ENCODE peak calls at places on chromosomes 16 and 17, in four cellular contexts. R is heart right ventricle; F is activated T-cell treated with anti-CD3 and anti-CD28 coated beads, Interleukin-2, amount 50 U/mL, for 48 hours; X is activated naive CD4-positive, alpha-beta T cell. Q is an unnamed sample.

GRCh38 chr17:76612977-76613851 is 27.6 kb upstream of the ST6GALNAC2 start:
- DNase-seq in F (no peak), R (no peak), X (no peak), Q (no peak)

GRCh38 chr17:46837521-46837920 is 13.9 kb upstream of the WNT9B start:
- DNase-seq in F (no peak), X (no peak), R (no peak), Q (no peak)

GRCh38 chr17:68423251-68423650 is 34.0 kb downstream of the WIPI1 start:
- DNase-seq in R (no peak), X (no peak), F (no peak), Q (no peak)

GRCh38 chr16:55179858-55180585 is 144.0 kb upstream of the IRX6 start:
- DNase-seq in X (no peak), R (no peak), F (no peak), Q (peak)

GRCh38 chr16:4882633-4883285 is 35.5 kb downstream of the UBN1 start:
- DNase-seq in F (no peak), R (no peak), X (no peak), Q (no peak)

GRCh38 chr16:89944773-89945172 is 3.8 kb upstream of the DEF8 start:
- DNase-seq in X (no peak), F (no peak), R (no peak), Q (no peak)

GRCh38 chr16:62950351-62950750 is 914.1 kb upstream of the CDH8 start:
- DNase-seq in R (no peak), F (no peak), X (no peak), Q (no peak)

GRCh38 chr17:82831818-82832200 is 8.0 kb downstream of the ZNF750 start:
- DNase-seq in F (no peak), R (no peak), X (no peak), Q (no peak)

GRCh38 chr17:28574536-28574935 is 2.2 kb downstream of the ALDOC start:
- DNase-seq in X (no peak), F (no peak), R (peak), Q (no peak)

GRCh38 chr17:36792849-36793248 is 144.4 kb upstream of the LHX1 start:
- DNase-seq in R (no peak), F (no peak), X (no peak), Q (no peak)

GRCh38 chr17:694239-694638 is 20.4 kb downstream of the VPS53 start:
- DNase-seq in X (no peak), R (no peak), F (no peak), Q (no peak)

GRCh38 chr17:42113293-42114069 is 967 bp upstream of the DHX58 start:
- DNase-seq in R (no peak), X (no peak), F (no peak), Q (no peak)

GRCh38 chr17:32485261-32485955 is 1.4 kb upstream of the CDK5R1 start:
- DNase-seq in F (peak), X (no peak), R (no peak), Q (no peak)

GRCh38 chr17:68288804-68289203 is 2.1 kb downstream of the SLC16A6 start:
- DNase-seq in R (no peak), F (no peak), X (no peak), Q (no peak)

GRCh38 chr17:82055023-82055964 is 3.6 kb downstream of the GPS1 start:
- DNase-seq in X (no peak), R (no peak), F (no peak), Q (no peak)

GRCh38 chr17:37802061-37802460 is 57.2 kb upstream of the HNF1B start:
- DNase-seq in R (no peak), X (no peak), F (no peak), Q (no peak)

GRCh38 chr17:49365667-49366066 is 3.6 kb upstream of the ZNF652 start:
- DNase-seq in R (no peak), F (no peak), X (no peak), Q (no peak)

GRCh38 chr16:515175-515962 is 12.1 kb upstream of the CAPN15 start:
- DNase-seq in R (no peak), F (no peak), X (no peak), Q (no peak)

GRCh38 chr16:31322500-31322899 is 32.5 kb upstream of the ITGAX start:
- DNase-seq in X (no peak), F (no peak), R (no peak), Q (no peak)

GRCh38 chr16:86598607-86599318 is 20.4 kb downstream of the FOXL1 start:
- DNase-seq in R (no peak), F (no peak), X (no peak), Q (no peak)

GRCh38 chr16:2091722-2092620 is 43.7 kb downstream of the PKD1 start:
- DNase-seq in X (no peak), R (no peak), F (no peak), Q (no peak)

GRCh38 chr17:39928868-39929651 is 1.5 kb downstream of the LRRC3C start:
- DNase-seq in R (no peak), F (no peak), X (no peak), Q (no peak)